ENCODE peak calls at places on chromosome 17, in nine cellular contexts. One of them, this sample, is unnamed.

GRCh38 chr17:64688481-64688880 is 26.4 kb upstream of the SMURF2 start:
- DNase-seq in activated naive CD8-positive, alpha-beta T cell treated with anti-CD3 and anti-CD28 coated beads for 36 hours: no peak
- DNase-seq in NCI-H748 treated with DMSO at 0.1 percent for 48 hours: no peak
- DNase-seq in left ventricle myocardium inferior: no peak
- DNase-seq in left ventricle myocardium superior: no peak
- DNase-seq in EH: no peak
- DNase-seq in adipocyte: no peak
- DNase-seq in AG04450: no peak
- DNase-seq in activated T-helper 1 cell treated with Interleukin-2 at 50 U/mL for 16 hours: no peak
- DNase-seq in this sample: no peak

GRCh38 chr17:51487947-51488346 is 227.6 kb downstream of the UTP18 start:
- DNase-seq in activated naive CD8-positive, alpha-beta T cell treated with anti-CD3 and anti-CD28 coated beads for 36 hours: peak
- DNase-seq in NCI-H748 treated with DMSO at 0.1 percent for 48 hours: peak
- DNase-seq in left ventricle myocardium inferior: no peak
- DNase-seq in left ventricle myocardium superior: no peak
- DNase-seq in EH: no peak
- DNase-seq in adipocyte: no peak
- DNase-seq in AG04450: no peak
- DNase-seq in activated T-helper 1 cell treated with Interleukin-2 at 50 U/mL for 16 hours: no peak
- DNase-seq in this sample: no peak

GRCh38 chr17:59842901-59843652 is 49.7 kb downstream of the TUBD1 start:
- DNase-seq in activated naive CD8-positive, alpha-beta T cell treated with anti-CD3 and anti-CD28 coated beads for 36 hours: peak
- DNase-seq in NCI-H748 treated with DMSO at 0.1 percent for 48 hours: no peak
- DNase-seq in left ventricle myocardium inferior: no peak
- DNase-seq in left ventricle myocardium superior: no peak
- DNase-seq in EH: peak
- DNase-seq in adipocyte: peak
- DNase-seq in AG04450: peak
- DNase-seq in activated T-helper 1 cell treated with Interleukin-2 at 50 U/mL for 16 hours: no peak
- DNase-seq in this sample: peak

GRCh38 chr17:39155654-39156053 is 4.2 kb upstream of the PLXDC1 start:
- DNase-seq in activated naive CD8-positive, alpha-beta T cell treated with anti-CD3 and anti-CD28 coated beads for 36 hours: no peak
- DNase-seq in NCI-H748 treated with DMSO at 0.1 percent for 48 hours: no peak
- DNase-seq in left ventricle myocardium inferior: no peak
- DNase-seq in left ventricle myocardium superior: peak
- DNase-seq in EH: no peak
- DNase-seq in adipocyte: no peak
- DNase-seq in AG04450: no peak
- DNase-seq in activated T-helper 1 cell treated with Interleukin-2 at 50 U/mL for 16 hours: no peak
- DNase-seq in this sample: no peak

GRCh38 chr17:48261297-48261880 is 153.8 kb downstream of the SNX11 start:
- DNase-seq in activated naive CD8-positive, alpha-beta T cell treated with anti-CD3 and anti-CD28 coated beads for 36 hours: no peak
- DNase-seq in NCI-H748 treated with DMSO at 0.1 percent for 48 hours: no peak
- DNase-seq in left ventricle myocardium inferior: no peak
- DNase-seq in left ventricle myocardium superior: no peak
- DNase-seq in EH: peak
- DNase-seq in adipocyte: no peak
- DNase-seq in AG04450: no peak
- DNase-seq in activated T-helper 1 cell treated with Interleukin-2 at 50 U/mL for 16 hours: no peak
- DNase-seq in this sample: no peak

GRCh38 chr17:67347826-67348225 is 18.6 kb downstream of the PSMD12 start:
- DNase-seq in activated naive CD8-positive, alpha-beta T cell treated with anti-CD3 and anti-CD28 coated beads for 36 hours: no peak
- DNase-seq in NCI-H748 treated with DMSO at 0.1 percent for 48 hours: no peak
- DNase-seq in left ventricle myocardium inferior: no peak
- DNase-seq in left ventricle myocardium superior: no peak
- DNase-seq in EH: no peak
- DNase-seq in adipocyte: no peak
- DNase-seq in AG04450: no peak
- DNase-seq in activated T-helper 1 cell treated with Interleukin-2 at 50 U/mL for 16 hours: no peak
- DNase-seq in this sample: no peak

GRCh38 chr17:56653877-56654276 is 60.4 kb downstream of the NOG start:
- DNase-seq in activated naive CD8-positive, alpha-beta T cell treated with anti-CD3 and anti-CD28 coated beads for 36 hours: peak
- DNase-seq in NCI-H748 treated with DMSO at 0.1 percent for 48 hours: no peak
- DNase-seq in left ventricle myocardium inferior: no peak
- DNase-seq in left ventricle myocardium superior: no peak
- DNase-seq in EH: peak
- DNase-seq in adipocyte: peak
- DNase-seq in AG04450: no peak
- DNase-seq in activated T-helper 1 cell treated with Interleukin-2 at 50 U/mL for 16 hours: peak
- DNase-seq in this sample: peak

GRCh38 chr17:4229627-4230026 is 34.2 kb downstream of the ANKFY1 start:
- DNase-seq in activated naive CD8-positive, alpha-beta T cell treated with anti-CD3 and anti-CD28 coated beads for 36 hours: no peak
- DNase-seq in NCI-H748 treated with DMSO at 0.1 percent for 48 hours: no peak
- DNase-seq in left ventricle myocardium inferior: peak
- DNase-seq in left ventricle myocardium superior: peak
- DNase-seq in EH: peak
- DNase-seq in adipocyte: peak
- DNase-seq in AG04450: no peak
- DNase-seq in activated T-helper 1 cell treated with Interleukin-2 at 50 U/mL for 16 hours: no peak
- DNase-seq in this sample: no peak

GRCh38 chr17:56203430-56203829 is 50.2 kb downstream of the ANKFN1 start:
- DNase-seq in activated naive CD8-positive, alpha-beta T cell treated with anti-CD3 and anti-CD28 coated beads for 36 hours: no peak
- DNase-seq in NCI-H748 treated with DMSO at 0.1 percent for 48 hours: no peak
- DNase-seq in left ventricle myocardium inferior: no peak
- DNase-seq in left ventricle myocardium superior: no peak
- DNase-seq in EH: peak
- DNase-seq in adipocyte: no peak
- DNase-seq in AG04450: no peak
- DNase-seq in activated T-helper 1 cell treated with Interleukin-2 at 50 U/mL for 16 hours: no peak
- DNase-seq in this sample: no peak

GRCh38 chr17:44354582-44355309 is 8.9 kb downstream of the FAM171A2 start:
- DNase-seq in activated naive CD8-positive, alpha-beta T cell treated with anti-CD3 and anti-CD28 coated beads for 36 hours: peak
- DNase-seq in NCI-H748 treated with DMSO at 0.1 percent for 48 hours: no peak
- DNase-seq in left ventricle myocardium inferior: peak
- DNase-seq in left ventricle myocardium superior: peak
- DNase-seq in EH: no peak
- DNase-seq in adipocyte: no peak
- DNase-seq in AG04450: no peak
- DNase-seq in activated T-helper 1 cell treated with Interleukin-2 at 50 U/mL for 16 hours: peak
- DNase-seq in this sample: peak

GRCh38 chr17:56793506-56793905 is 40.2 kb downstream of the C17orf67 start:
- DNase-seq in activated naive CD8-positive, alpha-beta T cell treated with anti-CD3 and anti-CD28 coated beads for 36 hours: no peak
- DNase-seq in NCI-H748 treated with DMSO at 0.1 percent for 48 hours: no peak
- DNase-seq in left ventricle myocardium inferior: no peak
- DNase-seq in left ventricle myocardium superior: no peak
- DNase-seq in EH: peak
- DNase-seq in adipocyte: no peak
- DNase-seq in AG04450: no peak
- DNase-seq in activated T-helper 1 cell treated with Interleukin-2 at 50 U/mL for 16 hours: no peak
- DNase-seq in this sample: no peak

GRCh38 chr17:49972486-49973270 is 3.7 kb downstream of the DLX4 start:
- DNase-seq in activated naive CD8-positive, alpha-beta T cell treated with anti-CD3 and anti-CD28 coated beads for 36 hours: no peak
- DNase-seq in NCI-H748 treated with DMSO at 0.1 percent for 48 hours: no peak
- DNase-seq in left ventricle myocardium inferior: no peak
- DNase-seq in left ventricle myocardium superior: no peak
- DNase-seq in EH: no peak
- DNase-seq in adipocyte: no peak
- DNase-seq in AG04450: no peak
- DNase-seq in activated T-helper 1 cell treated with Interleukin-2 at 50 U/mL for 16 hours: no peak
- DNase-seq in this sample: no peak

GRCh38 chr17:80195671-80196529 is 24.2 kb downstream of the SGSH start:
- DNase-seq in activated naive CD8-positive, alpha-beta T cell treated with anti-CD3 and anti-CD28 coated beads for 36 hours: peak
- DNase-seq in NCI-H748 treated with DMSO at 0.1 percent for 48 hours: no peak
- DNase-seq in left ventricle myocardium inferior: no peak
- DNase-seq in left ventricle myocardium superior: no peak
- DNase-seq in EH: peak
- DNase-seq in adipocyte: peak
- DNase-seq in AG04450: no peak
- DNase-seq in activated T-helper 1 cell treated with Interleukin-2 at 50 U/mL for 16 hours: peak
- DNase-seq in this sample: no peak

GRCh38 chr17:3639981-3640596 is 3.5 kb downstream of the CTNS start:
- DNase-seq in activated naive CD8-positive, alpha-beta T cell treated with anti-CD3 and anti-CD28 coated beads for 36 hours: peak
- DNase-seq in NCI-H748 treated with DMSO at 0.1 percent for 48 hours: no peak
- DNase-seq in left ventricle myocardium inferior: no peak
- DNase-seq in left ventricle myocardium superior: no peak
- DNase-seq in EH: peak
- DNase-seq in adipocyte: peak
- DNase-seq in AG04450: no peak
- DNase-seq in activated T-helper 1 cell treated with Interleukin-2 at 50 U/mL for 16 hours: no peak
- DNase-seq in this sample: no peak

GRCh38 chr17:82520041-82520910 is 744 bp downstream of the FOXK2 start:
- DNase-seq in activated naive CD8-positive, alpha-beta T cell treated with anti-CD3 and anti-CD28 coated beads for 36 hours: peak
- DNase-seq in NCI-H748 treated with DMSO at 0.1 percent for 48 hours: peak
- DNase-seq in left ventricle myocardium inferior: peak
- DNase-seq in left ventricle myocardium superior: peak
- DNase-seq in EH: peak
- DNase-seq in adipocyte: peak
- DNase-seq in AG04450: no peak
- DNase-seq in activated T-helper 1 cell treated with Interleukin-2 at 50 U/mL for 16 hours: peak
- DNase-seq in this sample: peak

GRCh38 chr17:21841839-21842238 is 149.5 kb downstream of the KCNJ18 start:
- DNase-seq in activated naive CD8-positive, alpha-beta T cell treated with anti-CD3 and anti-CD28 coated beads for 36 hours: no peak
- DNase-seq in NCI-H748 treated with DMSO at 0.1 percent for 48 hours: no peak
- DNase-seq in left ventricle myocardium inferior: no peak
- DNase-seq in left ventricle myocardium superior: no peak
- DNase-seq in EH: no peak
- DNase-seq in adipocyte: no peak
- DNase-seq in AG04450: no peak
- DNase-seq in activated T-helper 1 cell treated with Interleukin-2 at 50 U/mL for 16 hours: no peak
- DNase-seq in this sample: no peak

GRCh38 chr17:68011199-68011665 is 15.0 kb upstream of the C17orf58 start:
- DNase-seq in activated naive CD8-positive, alpha-beta T cell treated with anti-CD3 and anti-CD28 coated beads for 36 hours: peak
- DNase-seq in NCI-H748 treated with DMSO at 0.1 percent for 48 hours: peak
- DNase-seq in left ventricle myocardium inferior: peak
- DNase-seq in left ventricle myocardium superior: peak
- DNase-seq in EH: peak
- DNase-seq in adipocyte: peak
- DNase-seq in AG04450: no peak
- DNase-seq in activated T-helper 1 cell treated with Interleukin-2 at 50 U/mL for 16 hours: peak
- DNase-seq in this sample: peak